ENCODE peak calls at places on chromosome 18, in seven cellular contexts. One of them, this sample, is unnamed.

GRCh38 chr18:5237083-5237722 is 40.1 kb upstream of the AKAIN1 start:
- DNase-seq in CD4-positive, CD25-positive, alpha-beta regulatory T cell: peak; percentile 1
- DNase-seq in GM12891: peak; percentile 3
- DNase-seq in 8988T: no peak
- DNase-seq in BE2C: no peak
- DNase-seq in epithelial cell of esophagus: no peak
- DNase-seq in CD8-positive, alpha-beta T cell: peak; percentile 13
- DNase-seq in this sample: no peak

GRCh38 chr18:13653746-13654455 is 72.5 kb downstream of the FAM210A start:
- DNase-seq in CD4-positive, CD25-positive, alpha-beta regulatory T cell: no peak
- DNase-seq in epithelial cell of esophagus: no peak
- DNase-seq in BE2C: no peak
- DNase-seq in 8988T: no peak
- DNase-seq in CD8-positive, alpha-beta T cell: no peak
- DNase-seq in GM12891: no peak
- DNase-seq in this sample: peak; percentile 11

GRCh38 chr18:48036191-48036590 is 105.7 kb upstream of the SMAD2 start:
- DNase-seq in epithelial cell of esophagus: peak; percentile 22
- DNase-seq in 8988T: no peak
- DNase-seq in CD8-positive, alpha-beta T cell: no peak
- DNase-seq in GM12891: no peak
- DNase-seq in BE2C: no peak
- DNase-seq in CD4-positive, CD25-positive, alpha-beta regulatory T cell: no peak
- DNase-seq in this sample: peak; percentile 37

GRCh38 chr18:66867653-66868052 is 263.8 kb upstream of the CDH19 start:
- DNase-seq in epithelial cell of esophagus: peak; percentile 71
- DNase-seq in CD8-positive, alpha-beta T cell: no peak
- DNase-seq in CD4-positive, CD25-positive, alpha-beta regulatory T cell: no peak
- DNase-seq in BE2C: no peak
- DNase-seq in GM12891: no peak
- DNase-seq in 8988T: no peak
- DNase-seq in this sample: peak; percentile 10

GRCh38 chr18:22606563-22607283 is 189.0 kb upstream of the CTAGE1 start:
- DNase-seq in 8988T: no peak
- DNase-seq in BE2C: no peak
- DNase-seq in CD4-positive, CD25-positive, alpha-beta regulatory T cell: no peak
- DNase-seq in CD8-positive, alpha-beta T cell: no peak
- DNase-seq in epithelial cell of esophagus: no peak
- DNase-seq in GM12891: no peak
- DNase-seq in this sample: no peak

GRCh38 chr18:79599503-79599931 is 80.1 kb upstream of the CTDP1 start:
- DNase-seq in CD8-positive, alpha-beta T cell: no peak
- DNase-seq in CD4-positive, CD25-positive, alpha-beta regulatory T cell: no peak
- DNase-seq in GM12891: no peak
- DNase-seq in 8988T: no peak
- DNase-seq in BE2C: no peak
- DNase-seq in epithelial cell of esophagus: peak; percentile 63
- DNase-seq in this sample: peak; percentile 54

GRCh38 chr18:61889541-61889940 is 3.3 kb downstream of the RNF152 start:
- DNase-seq in 8988T: no peak
- DNase-seq in CD4-positive, CD25-positive, alpha-beta regulatory T cell: no peak
- DNase-seq in GM12891: no peak
- DNase-seq in epithelial cell of esophagus: no peak
- DNase-seq in CD8-positive, alpha-beta T cell: no peak
- DNase-seq in BE2C: no peak
- DNase-seq in this sample: no peak

GRCh38 chr18:67938691-67939090 is 422.2 kb upstream of the DSEL start:
- DNase-seq in 8988T: no peak
- DNase-seq in CD8-positive, alpha-beta T cell: no peak
- DNase-seq in GM12891: no peak
- DNase-seq in BE2C: no peak
- DNase-seq in CD4-positive, CD25-positive, alpha-beta regulatory T cell: no peak
- DNase-seq in epithelial cell of esophagus: no peak
- DNase-seq in this sample: no peak

GRCh38 chr18:21706386-21706865 is 1.9 kb upstream of the ABHD3 start:
- DNase-seq in CD4-positive, CD25-positive, alpha-beta regulatory T cell: no peak
- DNase-seq in CD8-positive, alpha-beta T cell: no peak
- DNase-seq in 8988T: no peak
- DNase-seq in GM12891: no peak
- DNase-seq in epithelial cell of esophagus: no peak
- DNase-seq in BE2C: no peak
- DNase-seq in this sample: no peak

GRCh38 chr18:37230762-37231161 is 334.8 kb downstream of the CELF4 start:
- DNase-seq in CD4-positive, CD25-positive, alpha-beta regulatory T cell: no peak
- DNase-seq in 8988T: no peak
- DNase-seq in BE2C: no peak
- DNase-seq in CD8-positive, alpha-beta T cell: no peak
- DNase-seq in epithelial cell of esophagus: no peak
- DNase-seq in GM12891: no peak
- DNase-seq in this sample: no peak

GRCh38 chr18:57864615-57865121 is 61.6 kb upstream of the ATP8B1 start:
- DNase-seq in CD8-positive, alpha-beta T cell: no peak
- DNase-seq in epithelial cell of esophagus: peak; percentile 77
- DNase-seq in BE2C: no peak
- DNase-seq in GM12891: no peak
- DNase-seq in CD4-positive, CD25-positive, alpha-beta regulatory T cell: no peak
- DNase-seq in 8988T: no peak
- DNase-seq in this sample: peak; percentile 51

GRCh38 chr18:28150925-28151324 is 26.0 kb downstream of the CDH2 start:
- DNase-seq in CD8-positive, alpha-beta T cell: no peak
- DNase-seq in CD4-positive, CD25-positive, alpha-beta regulatory T cell: no peak
- DNase-seq in GM12891: no peak
- DNase-seq in 8988T: no peak
- DNase-seq in BE2C: no peak
- DNase-seq in epithelial cell of esophagus: no peak
- DNase-seq in this sample: no peak

GRCh38 chr18:24656571-24656971 is 196.1 kb downstream of the HRH4 start:
- DNase-seq in BE2C: no peak
- DNase-seq in epithelial cell of esophagus: peak; percentile 22
- DNase-seq in GM12891: no peak
- DNase-seq in 8988T: no peak
- DNase-seq in CD4-positive, CD25-positive, alpha-beta regulatory T cell: no peak
- DNase-seq in CD8-positive, alpha-beta T cell: no peak
- DNase-seq in this sample: peak; percentile 48

GRCh38 chr18:26471027-26471426 is 77.3 kb downstream of the KCTD1 start:
- DNase-seq in BE2C: no peak
- DNase-seq in GM12891: no peak
- DNase-seq in CD8-positive, alpha-beta T cell: no peak
- DNase-seq in 8988T: no peak
- DNase-seq in epithelial cell of esophagus: no peak
- DNase-seq in CD4-positive, CD25-positive, alpha-beta regulatory T cell: no peak
- DNase-seq in this sample: peak; percentile 76

GRCh38 chr18:51007787-51008134 is 22.3 kb upstream of the SMAD4 start:
- DNase-seq in CD8-positive, alpha-beta T cell: no peak
- DNase-seq in CD4-positive, CD25-positive, alpha-beta regulatory T cell: no peak
- DNase-seq in epithelial cell of esophagus: no peak
- DNase-seq in GM12891: no peak
- DNase-seq in 8988T: no peak
- DNase-seq in BE2C: no peak
- DNase-seq in this sample: no peak

GRCh38 chr18:48228301-48228715 is 180.9 kb downstream of the ZBTB7C start:
- DNase-seq in 8988T: no peak
- DNase-seq in CD4-positive, CD25-positive, alpha-beta regulatory T cell: no peak
- DNase-seq in BE2C: no peak
- DNase-seq in epithelial cell of esophagus: peak; percentile 15
- DNase-seq in CD8-positive, alpha-beta T cell: no peak
- DNase-seq in GM12891: no peak
- DNase-seq in this sample: no peak